ENCODE peak calls at places on chromosomes 3 and 15, in nine cellular contexts. One of them, this sample, is unnamed.

GRCh38 chr3:49013738-49014660 is 4.4 kb downstream of the DALRD3 start:
- DNase-seq in left cardiac atrium: no peak
- DNase-seq in EL: peak; percentile 37
- DNase-seq in SK-N-SH: peak; percentile 72
- DNase-seq in cardiac fibroblast: peak; percentile 58
- DNase-seq in cardiac muscle cell: peak; percentile 42
- DNase-seq in mesenchymal stem cell: peak; percentile 50
- DNase-seq in left lobe of liver: peak; percentile 66
- DNase-seq in cardiac septum: no peak
- DNase-seq in this sample: no peak

GRCh38 chr3:120440001-120440703 is 10.6 kb downstream of the FSTL1 start:
- DNase-seq in left cardiac atrium: no peak
- DNase-seq in EL: peak; percentile 75
- DNase-seq in SK-N-SH: no peak
- DNase-seq in cardiac fibroblast: peak; percentile 73
- DNase-seq in cardiac muscle cell: no peak
- DNase-seq in mesenchymal stem cell: peak; percentile 69
- DNase-seq in left lobe of liver: no peak
- DNase-seq in cardiac septum: no peak
- DNase-seq in this sample: no peak

GRCh38 chr15:53586815-53587214 is 172.6 kb downstream of the WDR72 start:
- DNase-seq in left cardiac atrium: no peak
- DNase-seq in EL: no peak
- DNase-seq in SK-N-SH: peak; percentile 5
- DNase-seq in cardiac fibroblast: no peak
- DNase-seq in cardiac muscle cell: peak; percentile 60
- DNase-seq in mesenchymal stem cell: peak; percentile 1
- DNase-seq in left lobe of liver: no peak
- DNase-seq in cardiac septum: no peak
- DNase-seq in this sample: peak; percentile 21

GRCh38 chr15:55334997-55335396 is 16.0 kb downstream of the PIGB start:
- DNase-seq in left cardiac atrium: no peak
- DNase-seq in EL: no peak
- DNase-seq in SK-N-SH: no peak
- DNase-seq in cardiac fibroblast: peak; percentile 70
- DNase-seq in cardiac muscle cell: no peak
- DNase-seq in mesenchymal stem cell: no peak
- DNase-seq in left lobe of liver: no peak
- DNase-seq in cardiac septum: no peak
- DNase-seq in this sample: no peak

GRCh38 chr3:177932346-177932745 is 603.9 kb upstream of the KCNMB2 start:
- DNase-seq in left cardiac atrium: no peak
- DNase-seq in EL: no peak
- DNase-seq in SK-N-SH: no peak
- DNase-seq in cardiac fibroblast: peak; percentile 68
- DNase-seq in cardiac muscle cell: no peak
- DNase-seq in mesenchymal stem cell: no peak
- DNase-seq in left lobe of liver: no peak
- DNase-seq in cardiac septum: no peak
- DNase-seq in this sample: no peak

GRCh38 chr15:31338318-31338878 is 11.8 kb downstream of the KLF13 start:
- DNase-seq in left cardiac atrium: no peak
- DNase-seq in EL: no peak
- DNase-seq in SK-N-SH: no peak
- DNase-seq in cardiac fibroblast: peak; percentile 39
- DNase-seq in cardiac muscle cell: no peak
- DNase-seq in mesenchymal stem cell: no peak
- DNase-seq in left lobe of liver: no peak
- DNase-seq in cardiac septum: no peak
- DNase-seq in this sample: peak; percentile 33

GRCh38 chr3:66554178-66554577 is 53.4 kb upstream of the LRIG1 start:
- DNase-seq in left cardiac atrium: no peak
- DNase-seq in EL: peak; percentile 18
- DNase-seq in SK-N-SH: no peak
- DNase-seq in cardiac fibroblast: peak; percentile 57
- DNase-seq in cardiac muscle cell: no peak
- DNase-seq in mesenchymal stem cell: peak; percentile 48
- DNase-seq in left lobe of liver: no peak
- DNase-seq in cardiac septum: no peak
- DNase-seq in this sample: no peak

GRCh38 chr3:186772281-186772885 is 11.0 kb upstream of the EIF4A2 start:
- DNase-seq in left cardiac atrium: no peak
- DNase-seq in EL: no peak
- DNase-seq in SK-N-SH: peak; percentile 52
- DNase-seq in cardiac fibroblast: no peak
- DNase-seq in cardiac muscle cell: no peak
- DNase-seq in mesenchymal stem cell: no peak
- DNase-seq in left lobe of liver: no peak
- DNase-seq in cardiac septum: no peak
- DNase-seq in this sample: no peak

GRCh38 chr3:10495003-10495402 is 10.4 kb downstream of the ATP2B2 start:
- DNase-seq in left cardiac atrium: peak; percentile 45
- DNase-seq in EL: peak; percentile 56
- DNase-seq in SK-N-SH: peak; percentile 44
- DNase-seq in cardiac fibroblast: peak; percentile 39
- DNase-seq in cardiac muscle cell: peak; percentile 30
- DNase-seq in mesenchymal stem cell: no peak
- DNase-seq in left lobe of liver: peak; percentile 84
- DNase-seq in cardiac septum: no peak
- DNase-seq in this sample: peak; percentile 20

GRCh38 chr3:88203537-88204143 is 53.9 kb downstream of the C3orf38 start:
- DNase-seq in left cardiac atrium: peak; percentile 59
- DNase-seq in EL: peak; percentile 59
- DNase-seq in SK-N-SH: peak; percentile 51
- DNase-seq in cardiac fibroblast: peak; percentile 82
- DNase-seq in cardiac muscle cell: peak; percentile 77
- DNase-seq in mesenchymal stem cell: peak; percentile 70
- DNase-seq in left lobe of liver: peak; percentile 67
- DNase-seq in cardiac septum: no peak
- DNase-seq in this sample: peak; percentile 34

GRCh38 chr15:38671675-38672141 is 107.1 kb upstream of the RASGRP1 start:
- DNase-seq in left cardiac atrium: no peak
- DNase-seq in EL: peak; percentile 13
- DNase-seq in SK-N-SH: peak; percentile 9
- DNase-seq in cardiac fibroblast: peak; percentile 33
- DNase-seq in cardiac muscle cell: no peak
- DNase-seq in mesenchymal stem cell: no peak
- DNase-seq in left lobe of liver: no peak
- DNase-seq in cardiac septum: no peak
- DNase-seq in this sample: no peak

GRCh38 chr15:57503911-57504598 is 87.6 kb upstream of the MYZAP start:
- DNase-seq in left cardiac atrium: no peak
- DNase-seq in EL: no peak
- DNase-seq in SK-N-SH: peak; percentile 37
- DNase-seq in cardiac fibroblast: peak; percentile 46
- DNase-seq in cardiac muscle cell: peak; percentile 40
- DNase-seq in mesenchymal stem cell: no peak
- DNase-seq in left lobe of liver: no peak
- DNase-seq in cardiac septum: no peak
- DNase-seq in this sample: no peak

GRCh38 chr3:59607628-59608027 is 557.8 kb upstream of the CFAP20DC start:
- DNase-seq in left cardiac atrium: no peak
- DNase-seq in EL: no peak
- DNase-seq in SK-N-SH: no peak
- DNase-seq in cardiac fibroblast: peak; percentile 5
- DNase-seq in cardiac muscle cell: peak; percentile 19
- DNase-seq in mesenchymal stem cell: peak; percentile 19
- DNase-seq in left lobe of liver: peak; percentile 68
- DNase-seq in cardiac septum: no peak
- DNase-seq in this sample: no peak